ENCODE peak calls at places on chromosome 5, in four cellular contexts. Q is heart left ventricle, J is heart right ventricle, O is testis. I is an unnamed sample.
A peak's percentile ranks its signal among the peaks of the same experiment; 100 is the strongest.

GRCh38 chr5:96433066-96433447 is at the start of gene PCSK1:
- DNase-seq in O (no peak), Q (no peak), J (no peak), I (no peak)

GRCh38 chr5:37867634-37868033 is 27.8 kb upstream of the GDNF start:
- DNase-seq in J (no peak), Q (no peak), O (no peak), I (no peak)

GRCh38 chr5:77957-78804 is 13.8 kb upstream of the PLEKHG4B start:
- DNase-seq in Q (no peak), O (no peak), J (peak; percentile 46), I (no peak)

GRCh38 chr5:55847837-55848236 is 3.3 kb upstream of the IL31RA start:
- DNase-seq in J (no peak), Q (no peak), O (no peak), I (no peak)

GRCh38 chr5:169856571-169856970 is 123.7 kb downstream of the INSYN2B start:
- DNase-seq in O (no peak), Q (no peak), J (no peak), I (no peak)

GRCh38 chr5:9461246-9461645 is 84.6 kb downstream of the SEMA5A start:
- DNase-seq in O (no peak), J (no peak), Q (no peak), I (no peak)

GRCh38 chr5:144309265-144309664 is 138.6 kb downstream of the KCTD16 start:
- DNase-seq in J (no peak), O (peak; percentile 60), Q (no peak), I (no peak)

GRCh38 chr5:1004598-1005361 is 3.8 kb upstream of the NKD2 start:
- DNase-seq in J (peak; percentile 87), O (peak; percentile 83), Q (peak; percentile 81), I (peak; percentile 87)

GRCh38 chr5:55234171-55234700 is 828 bp upstream of the CCNO start:
- DNase-seq in J (no peak), Q (no peak), O (peak; percentile 30), I (no peak)

GRCh38 chr5:128082551-128083032 is 974 bp upstream of the SLC12A2 start:
- DNase-seq in O (no peak), J (no peak), Q (no peak), I (no peak)

GRCh38 chr5:173012882-173013281 is 29.3 kb downstream of the ATP6V0E1 start:
- DNase-seq in J (peak; percentile 25), Q (no peak), O (no peak), I (peak; percentile 36)

GRCh38 chr5:163498886-163499285 is 6.5 kb upstream of the MAT2B start:
- DNase-seq in Q (no peak), J (no peak), O (no peak), I (no peak)

GRCh38 chr5:180611140-180611850 is 20.0 kb upstream of the SCGB3A1 start:
- DNase-seq in J (peak; percentile 6), O (no peak), Q (no peak), I (no peak)

GRCh38 chr5:150163547-150164059 is 3.0 kb upstream of the CDX1 start:
- DNase-seq in O (peak; percentile 81), J (peak; percentile 80), Q (peak; percentile 82), I (peak; percentile 82)

GRCh38 chr5:169374761-169375160 is 73.8 kb upstream of the SLIT3 start:
- DNase-seq in Q (no peak), J (no peak), O (no peak), I (no peak)

GRCh38 chr5:68070641-68071191 is 144.8 kb upstream of the PIK3R1 start:
- DNase-seq in Q (no peak), O (no peak), J (no peak), I (no peak)

GRCh38 chr5:16970826-16971225 is 34.7 kb upstream of the MYO10 start:
- DNase-seq in Q (no peak), J (no peak), O (no peak), I (no peak)

GRCh38 chr5:130992621-130993020 is 172.4 kb downstream of the HINT1 start:
- DNase-seq in Q (no peak), O (no peak), J (no peak), I (no peak)

GRCh38 chr5:142600611-142601360 is 85.1 kb downstream of the FGF1 start:
- DNase-seq in O (peak; percentile 70), Q (peak; percentile 78), J (peak; percentile 35), I (no peak)

GRCh38 chr5:97455996-97456395 is 272.9 kb upstream of the RIOK2 start:
- DNase-seq in Q (no peak), O (no peak), J (no peak), I (no peak)

GRCh38 chr5:155850411-155850810 is 476.6 kb upstream of the SGCD start:
- DNase-seq in O (no peak), Q (no peak), J (no peak), I (no peak)
- H3K4me3 ChIP-seq in O (no peak overlapping the region), Q (no peak overlapping the region), J (no peak overlapping the region), I (no peak overlapping the region)

DNA sequence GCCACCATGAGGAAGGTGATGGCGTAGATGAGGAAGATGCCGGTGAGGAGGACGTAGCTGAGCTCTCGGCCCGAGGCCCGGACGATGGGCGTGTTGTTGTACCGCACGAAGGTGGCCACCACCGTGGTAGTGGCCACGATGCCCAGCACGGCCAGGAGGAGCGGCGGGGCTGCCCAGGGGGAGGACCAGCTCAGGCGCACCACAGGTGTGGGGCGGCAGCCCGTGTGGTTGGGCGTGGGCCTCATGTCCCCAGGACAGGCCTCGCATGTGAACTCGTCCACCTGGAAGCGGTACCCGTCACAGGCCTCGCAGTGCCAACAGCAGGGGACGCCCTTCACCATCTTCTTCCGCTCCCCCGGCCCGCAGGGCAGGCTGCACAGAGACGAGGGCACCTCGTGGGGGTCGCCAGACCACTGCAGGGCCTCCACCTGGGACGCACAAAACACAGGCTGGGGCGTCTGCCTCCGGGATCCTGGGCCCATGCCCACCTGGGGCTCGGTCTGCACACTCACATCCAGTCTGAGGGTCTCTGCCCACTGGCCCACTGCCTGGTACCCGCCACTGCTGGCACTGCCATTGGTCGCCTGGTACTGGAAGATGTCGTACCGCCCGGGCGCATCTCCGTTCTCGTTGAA is 8.7 kb downstream of the GRM6 start:
- DNase-seq in Q (no peak), O (no peak), J (no peak), I (no peak)
- H3K9me3 ChIP-seq in Q (peaks cover 75% of the 10 kb centered on the region), O (no peaks in the 10 kb centered on the region), J (peaks cover 75% of the 10 kb centered on the region), I (no peaks in the 10 kb centered on the region)

GRCh38 chr5:139684350-139684880 is 36.3 kb downstream of the CXXC5 start:
- DNase-seq in J (no peak), Q (no peak), O (no peak), I (no peak)
- H3K4me1 ChIP-seq in J (peaks cover 37% of the 10 kb centered on the region), Q (no peaks in the 10 kb centered on the region), O (peaks cover 3% of the 10 kb centered on the region), I (peaks cover 80% of the 10 kb centered on the region)

GRCh38 chr5:178419651-178420050 is 170.5 kb downstream of the COL23A1 start:
- DNase-seq in O (no peak), J (no peak), Q (no peak), I (no peak)
- H3K4me3 ChIP-seq in O (no peak overlapping the region), J (no peak overlapping the region), Q (no peak overlapping the region), I (no peak overlapping the region)

GRCh38 chr5:35136386-35136785 is 88.6 kb upstream of the AGXT2 start:
- DNase-seq in J (no peak), O (no peak), Q (no peak), I (no peak)
- H3K9me3 ChIP-seq in J (no peaks in the 10 kb centered on the region), O (no peaks in the 10 kb centered on the region), Q (no peaks in the 10 kb centered on the region), I (no peaks in the 10 kb centered on the region)

DNA sequence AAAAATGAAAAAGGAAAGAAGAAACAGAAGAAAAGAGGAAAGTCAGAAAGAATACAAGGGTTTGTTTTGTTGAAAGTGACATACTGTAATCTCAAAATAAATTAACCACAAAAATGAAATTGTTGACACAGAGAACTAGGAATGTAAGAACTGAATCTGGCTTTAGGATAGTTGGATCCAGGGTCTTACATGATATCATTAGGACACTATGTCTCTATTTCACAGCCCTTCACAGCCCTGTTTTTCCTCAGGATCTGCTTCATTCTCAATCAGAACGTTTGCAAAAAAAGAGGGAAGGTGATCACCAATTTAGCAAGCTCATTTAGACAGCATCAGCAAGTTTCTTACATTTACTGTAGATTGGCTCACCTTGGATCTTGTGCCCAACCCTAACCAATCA is 188.5 kb upstream of the NREP start:
- DNase-seq in J (no peak), O (no peak), Q (no peak), I (no peak)
- H3K4me1 ChIP-seq in J (no peaks in the 10 kb centered on the region), O (no peaks in the 10 kb centered on the region), Q (no peaks in the 10 kb centered on the region), I (no peaks in the 10 kb centered on the region)

I was measured in psoas muscle.